ENCODE peak calls at places on chromosomes 2 and 18, in nine cellular contexts. I is pancreas, E is left lung, D is endodermal cell, G is PC-3, L is cardiac muscle cell, A is Peyer's patch, J is fibroblast of lung, K is hepatocyte. P is an unnamed sample. For H3K4me1, the result is how much of the 10 kb centered on the place peaks cover.

GRCh38 chr18:44774191-44774590 is 93.5 kb downstream of the SETBP1 start:
- DNase-seq in I (no peak), G (no peak), L (no peak), E (no peak), K (no peak), A (no peak), J (no peak), D (no peak), P (no peak)

GRCh38 chr2:144886847-144887246 is 366.9 kb upstream of the ZEB2 start:
- DNase-seq in E (no peak), D (no peak), G (no peak), J (peak), L (peak), A (no peak), K (no peak), I (peak), P (no peak)

GRCh38 chr2:1766400-1766799 is 22.1 kb upstream of the PXDN start:
- DNase-seq in G (no peak), J (no peak), D (peak), K (no peak), I (no peak), L (no peak), E (no peak), A (no peak), P (no peak)

GRCh38 chr2:137938204-137938603 is 26.1 kb upstream of the HNMT start:
- DNase-seq in G (no peak), D (no peak), I (no peak), K (no peak), L (peak), J (peak), E (no peak), A (no peak), P (no peak)

GRCh38 chr2:168189835-168190426 is 57.5 kb downstream of the STK39 start:
- DNase-seq in I (no peak), K (peak), G (peak), A (no peak), E (no peak), J (peak), L (peak), D (no peak), P (no peak)

GRCh38 chr2:86703704-86704370 is 16.3 kb upstream of the RMND5A start:
- DNase-seq in E (no peak), L (peak), J (peak), I (peak), K (peak), G (peak), A (no peak), D (no peak), P (no peak)

GRCh38 chr2:205563646-205564045 is 118.7 kb upstream of the NRP2 start:
- DNase-seq in J (peak), K (no peak), E (no peak), I (no peak), A (no peak), G (peak), D (peak), L (peak), P (peak)

GRCh38 chr18:26489191-26489590 is 59.2 kb downstream of the KCTD1 start:
- DNase-seq in J (no peak), E (no peak), I (no peak), A (no peak), G (no peak), L (no peak), K (no peak), D (no peak), P (no peak)

GRCh38 chr2:191148766-191149165 is 2.0 kb downstream of the STAT4 start:
- DNase-seq in I (no peak), J (no peak), K (no peak), L (no peak), E (no peak), G (no peak), A (no peak), D (no peak), P (no peak)

GRCh38 chr2:187499941-187500532 is 52.0 kb upstream of the CALCRL start:
- DNase-seq in J (peak), K (peak), L (peak), I (peak), D (peak), A (no peak), E (no peak), G (peak), P (peak)

GRCh38 chr2:36556847-36557246 is 41.1 kb downstream of the FEZ2 start:
- DNase-seq in J (peak), K (no peak), L (no peak), A (no peak), I (no peak), E (no peak), D (no peak), G (peak), P (no peak)

GRCh38 chr2:52939250-52939649 is 828.4 kb upstream of the CHAC2 start:
- DNase-seq in E (no peak), D (no peak), I (no peak), K (no peak), A (no peak), J (no peak), G (no peak), L (no peak), P (no peak)

GRCh38 chr2:36360834-36361233 is 5.3 kb downstream of the CRIM1 start:
- DNase-seq in A (no peak), G (no peak), D (no peak), I (no peak), E (no peak), L (no peak), J (no peak), K (no peak), P (no peak)

GRCh38 chr2:79162132-79162531 is 2.6 kb upstream of the REG3A start:
- DNase-seq in G (no peak), A (no peak), K (no peak), E (no peak), I (no peak), L (no peak), D (no peak), J (no peak), P (no peak)

GRCh38 chr2:150853258-150853657 is 365.8 kb upstream of the RND3 start:
- DNase-seq in G (no peak), K (no peak), L (no peak), D (no peak), E (no peak), J (no peak), A (no peak), I (no peak), P (no peak)

GRCh38 chr18:33355263-33355662 is 85.3 kb downstream of the CCDC178 start:
- DNase-seq in G (no peak), A (no peak), D (no peak), K (no peak), E (no peak), I (no peak), J (no peak), L (no peak), P (no peak)

GRCh38 chr2:1795261-1795828 is 51.0 kb upstream of the PXDN start:
- DNase-seq in L (no peak), K (no peak), G (no peak), I (no peak), D (no peak), A (no peak), J (no peak), E (no peak), P (no peak)

GRCh38 chr2:64652231-64653173 is 1.2 kb downstream of the SERTAD2 start:
- DNase-seq in D (peak), G (peak), E (peak), K (peak), I (peak), J (peak), A (no peak), L (peak), P (peak)

GRCh38 chr2:8537572-8538155 is 144.2 kb upstream of the ID2 start:
- DNase-seq in J (no peak), I (no peak), G (no peak), A (no peak), E (peak), D (peak), L (no peak), K (no peak), P (peak)

GRCh38 chr18:5309888-5310470 is 14.5 kb upstream of the ZBTB14 start:
- DNase-seq in D (no peak), G (no peak), I (no peak), J (no peak), A (peak), E (no peak), L (no peak), K (no peak), P (no peak)

GRCh38 chr2:173232956-173233744 is 121.5 kb upstream of the CDCA7 start:
- DNase-seq in K (no peak), E (no peak), A (no peak), J (no peak), D (no peak), L (peak), I (no peak), G (no peak), P (no peak)

GRCh38 chr2:46029332-46029811 is 267.8 kb upstream of the EPAS1 start:
- DNase-seq in J (peak), K (no peak), A (no peak), G (peak), I (no peak), D (peak), L (peak), E (no peak), P (no peak)

GRCh38 chr2:230408244-230408842 is 7.7 kb upstream of the SP100 start:
- DNase-seq in L (peak), J (peak), D (no peak), I (no peak), E (no peak), A (no peak), G (peak), K (no peak), P (no peak)

GRCh38 chr18:4004176-4004829 is 450.8 kb downstream of the DLGAP1 start:
- DNase-seq in E (no peak), A (no peak), G (peak), J (peak), D (no peak), L (no peak), K (no peak), I (no peak), P (no peak)

GRCh38 chr2:158894078-158894477 is 74.4 kb upstream of the TANC1 start:
- DNase-seq in A (no peak), J (no peak), D (no peak), E (no peak), I (no peak), G (peak), K (no peak), L (peak), P (no peak)

GRCh38 chr2:156333951-156334495 is 1.5 kb upstream of the NR4A2 start:
- DNase-seq in G (no peak), K (peak), I (peak), E (peak), D (peak), J (no peak), L (no peak), A (peak), P (peak)

GRCh38 chr18:69617888-69618287 is 217.2 kb downstream of the DOK6 start:
- DNase-seq in D (no peak), G (no peak), K (no peak), E (no peak), I (no peak), A (no peak), J (peak), L (peak), P (no peak)

GRCh38 chr2:70513751-70514150 is 39.9 kb downstream of the TGFA start:
- DNase-seq in J (no peak), I (no peak), K (peak), E (no peak), L (no peak), D (peak), G (no peak), A (no peak), P (no peak)

GRCh38 chr2:241218131-241219029 is 29.9 kb downstream of the ANO7 start:
- DNase-seq in D (peak), I (peak), G (peak), L (peak), J (no peak), K (peak), E (peak), A (peak), P (peak)

GRCh38 chr2:240319855-240320560 is 115.5 kb upstream of the GPC1 start:
- DNase-seq in I (no peak), J (peak), A (no peak), L (peak), G (no peak), E (peak), K (peak), D (peak), P (no peak)

GRCh38 chr2:38568724-38569478 is 33.8 kb downstream of the HNRNPLL start:
- DNase-seq in L (no peak), K (no peak), J (no peak), G (no peak), E (no peak), I (no peak), D (no peak), A (no peak), P (no peak)

GRCh38 chr2:234451242-234451641 is 45.6 kb downstream of the ARL4C start:
- DNase-seq in L (no peak), G (no peak), K (no peak), A (no peak), D (no peak), E (no peak), I (no peak), J (no peak), P (no peak)

GRCh38 chr18:34921811-34922385 is 119.3 kb upstream of the MAPRE2 start:
- DNase-seq in E (no peak), L (no peak), A (no peak), J (no peak), K (no peak), G (no peak), D (no peak), I (no peak), P (no peak)

GRCh38 chr2:824954-825353 is 125.7 kb upstream of the SNTG2 start:
- DNase-seq in D (no peak), E (no peak), G (no peak), A (no peak), I (no peak), K (no peak), L (no peak), J (no peak), P (no peak)

GRCh38 chr2:26811791-26812454 is 26.1 kb downstream of the CENPA start:
- DNase-seq in I (no peak), J (no peak), G (no peak), A (no peak), E (no peak), D (peak), L (no peak), K (no peak), P (no peak)
- H3K4me1 ChIP-seq in I (under half), J (under half), G (under half), A (under half), E (under half), D (under half), L (under half), K (under half), P (under half)

GRCh38 chr2:16218651-16219050 is 278.3 kb downstream of the MYCN start:
- DNase-seq in I (no peak), K (peak), L (no peak), J (no peak), A (no peak), E (no peak), G (no peak), D (peak), P (peak)
- TF ChIP-seq CTCF in I (no peak), K (peak), L (no peak), J (no peak), A (peak), E (no peak), G (peak), D (peak), P (peak)

DNA sequence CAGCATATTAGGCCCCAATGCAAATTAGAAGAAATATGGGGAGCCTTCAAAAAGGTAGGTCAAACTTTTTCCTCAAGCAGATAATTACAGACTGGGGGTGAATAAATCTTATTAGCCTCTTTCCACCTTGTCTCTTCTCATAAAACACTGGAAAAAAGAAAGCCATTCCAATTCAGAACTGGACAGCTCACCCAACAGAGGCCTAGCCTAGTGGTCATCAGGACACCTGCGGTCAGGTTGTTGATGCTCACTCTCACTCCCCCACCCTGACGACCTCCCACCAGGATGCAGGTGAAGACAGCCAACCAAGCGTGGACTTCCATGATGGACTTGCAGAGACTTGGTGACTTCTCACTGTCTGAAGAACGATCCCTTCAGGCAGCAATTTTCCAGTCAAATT is 207.1 kb downstream of the ALK start:
- DNase-seq in J (no peak), I (no peak), E (no peak), K (no peak), D (peak), L (no peak), G (no peak), A (no peak), P (no peak)
- H3K4me1 ChIP-seq in J (under half), I (under half), E (under half), K (under half), D (under half), L (under half), G (under half), A (under half), P (under half)

DNA sequence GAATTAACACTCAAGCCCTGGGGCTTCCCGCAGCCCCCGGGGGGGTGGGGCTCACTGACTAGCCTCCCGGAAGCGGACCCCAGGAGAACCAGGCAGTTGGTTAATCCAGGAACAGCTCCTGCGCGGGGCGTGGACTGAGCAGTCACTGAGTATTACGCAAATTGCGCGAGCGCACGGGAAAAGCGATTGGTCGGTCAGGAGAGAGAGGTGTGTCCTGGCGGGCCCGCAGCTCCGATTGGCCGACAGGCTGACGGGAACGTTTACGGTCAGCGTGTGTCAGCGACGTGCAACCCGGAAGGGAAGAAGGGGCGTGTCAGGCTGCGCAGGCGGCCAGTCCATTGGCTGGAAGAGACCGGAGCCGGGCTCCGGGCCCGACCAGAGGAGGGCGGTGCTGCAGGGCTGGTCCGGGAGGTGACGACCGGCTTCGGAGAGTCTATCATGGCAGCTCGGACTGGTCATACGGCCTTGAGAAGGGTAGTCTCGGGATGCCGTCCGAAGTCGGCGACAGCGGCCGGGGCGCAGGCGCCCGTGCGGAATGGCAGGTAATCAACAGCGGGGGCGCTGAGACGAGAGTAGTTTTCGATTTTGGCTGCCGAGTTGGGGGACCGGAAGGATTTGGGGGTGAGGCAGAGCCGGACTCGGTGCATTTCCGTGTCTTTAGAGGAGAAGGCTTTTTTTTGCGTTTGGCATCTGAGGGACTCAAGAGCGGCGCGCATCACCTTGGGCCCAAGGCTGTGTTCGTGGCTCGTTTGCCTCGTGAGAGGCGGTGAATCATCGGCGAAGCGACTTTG is at the start of gene COQ10B:
- DNase-seq in G (peak), D (peak), K (peak), E (peak), L (peak), J (peak), A (peak), I (peak), P (peak)
- TF ChIP-seq CTCF in G (no peak), D (peak), K (peak), E (peak), L (peak), J (peak), A (peak), I (no peak), P (no peak)

GRCh38 chr18:78639597-78639950 is 340.0 kb upstream of the SALL3 start:
- DNase-seq in K (no peak), J (no peak), L (no peak), G (no peak), D (no peak), A (no peak), I (no peak), E (no peak), P (no peak)

GRCh38 chr18:78638889-78639596 is 340.6 kb upstream of the SALL3 start:
- DNase-seq in A (no peak), I (no peak), L (no peak), D (no peak), K (no peak), E (no peak), G (no peak), J (no peak), P (no peak)

GRCh38 chr18:78641689-78642231 is 337.9 kb upstream of the SALL3 start:
- DNase-seq in E (no peak), G (no peak), L (no peak), I (no peak), K (no peak), D (no peak), J (no peak), A (no peak), P (no peak)

GRCh38 chr18:78642561-78643398 is 336.8 kb upstream of the SALL3 start:
- DNase-seq in A (no peak), I (no peak), L (no peak), J (no peak), E (no peak), K (no peak), G (no peak), D (no peak), P (no peak)

DNA sequence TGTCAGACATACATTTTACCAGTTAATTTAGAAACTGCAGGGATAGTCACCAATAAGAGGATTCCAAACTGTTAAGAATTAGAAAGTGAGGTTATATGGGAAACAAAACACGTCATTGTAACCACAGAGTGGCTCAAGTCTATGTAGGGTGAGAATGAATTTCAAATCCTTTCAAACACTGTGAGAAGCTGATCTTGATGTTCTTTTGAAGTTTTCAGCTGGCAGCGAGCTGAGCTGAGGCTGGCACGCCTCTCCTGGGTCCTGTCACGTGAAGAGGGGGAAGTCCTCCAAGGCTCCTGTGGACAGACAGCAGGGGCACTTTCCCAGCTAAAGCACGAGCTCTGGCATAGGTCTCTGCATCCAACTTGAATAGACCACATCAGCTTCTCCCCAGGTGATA is 339.0 kb upstream of the SALL3 start:
- DNase-seq in K (no peak), G (no peak), E (no peak), I (no peak), J (no peak), A (no peak), L (no peak), D (no peak), P (no peak)
- H3K4me1 ChIP-seq in K (under half), G (under half), E (under half), I (under half), J (under half), A (under half), L (under half), D (under half), P (under half)

GRCh38 chr2:131201098-131201497 is 8.2 kb upstream of the POTEE start:
- DNase-seq in I (no peak), J (no peak), G (no peak), A (no peak), E (peak), L (no peak), K (no peak), D (peak), P (no peak)
- TF ChIP-seq CTCF in I (no peak), J (no peak), G (no peak), A (no peak), E (no peak), L (no peak), K (no peak), D (no peak), P (no peak)

DNA sequence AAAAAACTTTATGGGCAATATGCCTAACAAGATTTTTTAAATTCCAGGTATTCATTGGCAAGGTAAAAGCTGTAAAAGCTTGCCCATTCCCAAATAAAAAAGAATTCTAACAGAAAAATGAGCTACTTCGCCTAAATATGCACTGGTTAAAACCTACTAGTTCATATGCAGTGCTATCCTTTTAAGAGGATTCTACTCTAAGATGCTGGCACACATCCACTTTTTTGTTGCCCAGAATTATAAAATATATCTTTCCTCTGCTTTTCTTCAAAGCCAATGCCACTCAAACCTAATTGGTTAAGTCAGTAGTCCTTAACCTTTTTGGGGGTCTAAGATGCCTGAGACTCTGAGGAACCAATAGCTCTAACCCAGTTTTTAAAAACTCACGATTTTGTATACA is 3.2 kb downstream of the XPO1 start:
- DNase-seq in D (no peak), E (no peak), L (no peak), I (no peak), K (no peak), J (peak), G (no peak), A (no peak), P (no peak)
- H3K4me1 ChIP-seq in D (under half), E (under half), L (under half), I (under half), K (under half), J (under half), G (under half), A (under half), P (under half)

P was measured in Caco-2.